ENCODE peak calls at places on chromosomes 1 and 21, in eight cellular contexts. I is dorsolateral prefrontal cortex, M is astrocyte of the cerebellum, X is heart left ventricle, D is endothelial cell of umbilical vein, R is mucosa of descending colon, B is heart right ventricle, S is GM12865. P is an unnamed sample.

GRCh38 chr1:154019280-154019679 is 28.7 kb downstream of the RPS27 start:
- DNase-seq in I (no peak), M (no peak), X (no peak), D (no peak), R (no peak), B (no peak), S (no peak), P (no peak)

GRCh38 chr1:63794927-63795326 is 21.1 kb downstream of the ROR1 start:
- DNase-seq in I (no peak), M (peak), X (no peak), D (no peak), R (no peak), B (no peak), S (no peak), P (no peak)

GRCh38 chr1:24903011-24903461 is 27.0 kb downstream of the RUNX3 start:
- DNase-seq in I (no peak), M (no peak), X (no peak), D (no peak), R (no peak), B (no peak), S (peak), P (no peak)

GRCh38 chr1:44268054-44268453 is 54.8 kb downstream of the DMAP1 start:
- DNase-seq in I (no peak), M (no peak), X (no peak), D (no peak), R (no peak), B (no peak), S (no peak), P (no peak)

GRCh38 chr1:192626366-192627179 is 9.4 kb upstream of the RGS13 start:
- DNase-seq in I (no peak), M (no peak), X (no peak), D (no peak), R (no peak), B (no peak), S (peak), P (peak)

GRCh38 chr1:180500689-180501088 is 1.7 kb downstream of the ACBD6 start:
- DNase-seq in I (no peak), M (no peak), X (no peak), D (no peak), R (no peak), B (no peak), S (no peak), P (no peak)

GRCh38 chr1:156082111-156083091 is at the start of gene MEX3A:
- DNase-seq in I (peak), M (no peak), X (peak), D (peak), R (peak), B (peak), S (peak), P (no peak)

GRCh38 chr1:98702976-98703375 is 41.5 kb downstream of the SNX7 start:
- DNase-seq in I (no peak), M (no peak), X (no peak), D (no peak), R (no peak), B (no peak), S (no peak), P (no peak)

GRCh38 chr21:25967566-25968438 is 202.8 kb downstream of the APP start:
- DNase-seq in I (no peak), M (no peak), X (no peak), D (peak), R (no peak), B (no peak), S (peak), P (peak)

GRCh38 chr1:225409051-225409450 is 18.8 kb downstream of the LBR start:
- DNase-seq in I (no peak), M (no peak), X (no peak), D (no peak), R (no peak), B (no peak), S (no peak), P (no peak)

GRCh38 chr1:34688358-34688757 is 66.5 kb upstream of the GJB5 start:
- DNase-seq in I (no peak), M (no peak), X (no peak), D (no peak), R (peak), B (no peak), S (no peak), P (no peak)

GRCh38 chr1:215617979-215618378 is 50.9 kb downstream of the KCTD3 start:
- DNase-seq in I (no peak), M (no peak), X (no peak), D (peak), R (no peak), B (no peak), S (peak), P (no peak)

DNA sequence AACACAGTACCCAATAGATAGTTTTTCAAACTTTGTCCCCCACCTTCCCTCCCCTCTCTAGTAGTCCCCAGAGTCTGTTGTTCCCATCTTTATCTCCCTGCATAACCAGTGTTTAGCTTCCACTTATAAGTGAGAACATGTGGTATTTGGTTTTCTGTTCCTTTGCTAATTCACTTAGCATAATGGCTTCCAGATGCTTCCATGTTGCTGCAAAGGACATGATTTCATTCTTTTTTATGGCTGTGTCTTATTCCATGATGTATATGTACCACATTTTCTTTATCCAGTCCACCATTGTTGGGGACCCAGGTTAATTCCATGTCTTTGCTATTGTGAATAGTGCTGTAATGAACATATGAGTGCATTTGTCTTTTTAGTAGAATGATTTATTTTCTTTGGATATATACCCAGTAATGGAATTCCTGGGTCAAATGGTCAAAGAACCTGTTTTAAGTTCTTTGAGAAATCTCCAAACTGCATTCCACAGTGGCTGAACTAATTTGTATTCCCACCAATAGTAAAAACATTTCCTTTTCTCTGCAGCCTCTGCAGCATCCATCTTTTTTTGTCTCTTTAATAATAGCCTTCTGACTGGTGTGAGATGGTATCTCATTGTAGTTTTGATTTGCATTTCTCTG is 126.0 kb downstream of the AK5 start:
- DNase-seq in I (no peak), M (peak), X (no peak), D (peak), R (no peak), B (no peak), S (no peak), P (no peak)
- TF ChIP-seq CTCF in I (no peak), M (no peak), X (no peak), D (no peak), R (no peak), B (no peak), S (no peak), P (no peak)

GRCh38 chr1:21931171-21932093 is 5.7 kb downstream of the HSPG2 start:
- DNase-seq in I (no peak), M (peak), X (peak), D (peak), R (peak), B (no peak), S (no peak), P (no peak)
- H3K4me3 ChIP-seq in I (no peak), M (no peak), X (peak), D (peak), R (no peak), B (peak), S (no peak), P (no peak)

DNA sequence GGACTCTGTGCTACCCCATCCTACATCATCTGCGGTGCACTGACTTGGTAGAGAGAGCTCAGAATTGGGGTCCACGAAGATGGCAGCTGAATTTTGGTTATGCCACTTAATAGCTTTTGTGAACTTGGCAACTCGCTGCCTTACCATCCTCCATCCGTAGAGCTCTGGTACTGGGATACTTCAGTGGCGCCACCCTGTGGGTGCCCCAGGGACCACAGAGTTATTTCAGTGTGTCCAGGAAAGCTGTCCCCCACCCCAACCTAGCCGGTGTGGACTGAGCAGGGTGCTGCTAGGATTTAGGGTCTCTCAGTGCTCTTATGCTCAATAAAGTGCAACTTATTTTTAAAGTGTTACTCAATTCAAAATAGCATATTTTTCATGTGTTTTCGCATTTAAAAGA is 9.0 kb upstream of the USF1 start:
- DNase-seq in I (no peak), M (no peak), X (no peak), D (no peak), R (no peak), B (no peak), S (no peak), P (no peak)
- TF ChIP-seq CTCF in I (no peak), M (no peak), X (no peak), D (no peak), R (no peak), B (peak), S (no peak), P (no peak)

GRCh38 chr1:45348609-45348965 is 8.3 kb upstream of the MUTYH start:
- DNase-seq in I (no peak), M (no peak), X (no peak), D (no peak), R (no peak), B (no peak), S (no peak), P (no peak)

GRCh38 chr1:45345014-45345413 is 4.8 kb upstream of the MUTYH start:
- DNase-seq in I (no peak), M (no peak), X (no peak), D (no peak), R (no peak), B (no peak), S (no peak), P (no peak)

GRCh38 chr1:45348966-45349677 is 8.9 kb upstream of the MUTYH start:
- DNase-seq in I (peak), M (no peak), X (no peak), D (no peak), R (no peak), B (peak), S (no peak), P (no peak)

GRCh38 chr1:45346473-45346872 is 6.2 kb upstream of the MUTYH start:
- DNase-seq in I (no peak), M (no peak), X (no peak), D (no peak), R (no peak), B (no peak), S (no peak), P (no peak)

GRCh38 chr1:45348020-45348419 is 7.8 kb upstream of the MUTYH start:
- DNase-seq in I (no peak), M (no peak), X (no peak), D (no peak), R (no peak), B (no peak), S (no peak), P (no peak)
- H3K4me3 ChIP-seq in I (no peak), M (no peak), X (no peak), D (no peak), R (no peak), B (no peak), S (no peak), P (no peak)

DNA sequence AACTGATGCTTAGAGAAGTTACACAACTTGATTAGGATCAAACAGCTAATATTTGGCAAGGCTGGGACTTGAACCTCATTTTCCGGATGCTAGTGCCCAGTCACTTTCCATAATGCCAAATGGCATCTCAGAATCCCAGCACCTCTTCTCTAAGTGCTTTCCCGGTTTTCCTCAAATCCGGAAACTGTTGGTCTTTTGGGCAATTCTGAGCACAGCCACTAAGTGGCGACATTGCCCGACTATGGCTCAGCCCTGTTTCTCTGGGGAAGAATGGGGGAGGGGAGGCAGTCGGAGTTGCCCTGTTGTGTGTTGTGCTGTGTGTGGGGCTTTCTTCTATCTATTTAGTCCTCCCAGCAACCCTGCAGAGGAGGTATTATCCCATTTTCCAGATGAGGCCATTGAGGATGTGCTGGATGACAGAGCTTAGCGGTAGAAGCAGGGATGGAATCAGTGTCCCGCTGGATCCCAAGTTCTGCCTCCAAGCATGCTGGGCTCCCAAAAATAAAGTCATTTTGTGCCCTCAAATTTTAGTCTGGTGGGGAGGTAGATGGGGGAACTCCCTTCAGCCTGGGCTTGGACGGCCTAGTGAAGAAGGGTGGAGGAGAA is 175.0 kb downstream of the FCRL5 start:
- DNase-seq in I (no peak), M (no peak), X (no peak), D (peak), R (no peak), B (no peak), S (peak), P (no peak)
- TF ChIP-seq CTCF in I (peak), M (peak), X (peak), D (peak), R (peak), B (peak), S (peak), P (peak)

GRCh38 chr1:174875306-174875705 is 124.4 kb upstream of the CACYBP start:
- DNase-seq in I (no peak), M (no peak), X (no peak), D (no peak), R (peak), B (no peak), S (peak), P (no peak)
- H3K4me3 ChIP-seq in I (peak), M (no peak), X (no peak), D (no peak), R (no peak), B (no peak), S (peak), P (no peak)

DNA sequence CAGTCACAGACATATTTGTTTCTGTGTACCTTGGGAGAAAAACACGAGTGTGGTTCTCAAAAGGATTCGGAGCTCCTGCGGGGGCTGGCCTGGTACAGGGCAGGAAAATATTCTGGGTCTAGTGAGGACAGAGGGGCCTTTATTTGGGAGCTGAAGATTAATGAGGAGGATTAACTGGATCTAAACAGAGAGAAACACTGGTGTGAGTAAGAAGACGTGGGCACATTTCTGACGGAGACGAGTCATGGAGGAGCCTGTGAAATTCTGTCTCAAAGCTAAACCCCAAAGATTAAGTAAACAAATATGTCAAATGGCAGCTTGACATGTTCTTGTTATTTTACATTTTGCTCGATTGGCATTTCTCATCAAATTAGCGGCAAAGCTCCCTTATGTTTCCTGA is 12.7 kb downstream of the PROK1 start:
- DNase-seq in I (no peak), M (no peak), X (no peak), D (no peak), R (no peak), B (no peak), S (no peak), P (no peak)
- TF ChIP-seq CTCF in I (no peak), M (no peak), X (no peak), D (no peak), R (no peak), B (no peak), S (no peak), P (no peak)

DNA sequence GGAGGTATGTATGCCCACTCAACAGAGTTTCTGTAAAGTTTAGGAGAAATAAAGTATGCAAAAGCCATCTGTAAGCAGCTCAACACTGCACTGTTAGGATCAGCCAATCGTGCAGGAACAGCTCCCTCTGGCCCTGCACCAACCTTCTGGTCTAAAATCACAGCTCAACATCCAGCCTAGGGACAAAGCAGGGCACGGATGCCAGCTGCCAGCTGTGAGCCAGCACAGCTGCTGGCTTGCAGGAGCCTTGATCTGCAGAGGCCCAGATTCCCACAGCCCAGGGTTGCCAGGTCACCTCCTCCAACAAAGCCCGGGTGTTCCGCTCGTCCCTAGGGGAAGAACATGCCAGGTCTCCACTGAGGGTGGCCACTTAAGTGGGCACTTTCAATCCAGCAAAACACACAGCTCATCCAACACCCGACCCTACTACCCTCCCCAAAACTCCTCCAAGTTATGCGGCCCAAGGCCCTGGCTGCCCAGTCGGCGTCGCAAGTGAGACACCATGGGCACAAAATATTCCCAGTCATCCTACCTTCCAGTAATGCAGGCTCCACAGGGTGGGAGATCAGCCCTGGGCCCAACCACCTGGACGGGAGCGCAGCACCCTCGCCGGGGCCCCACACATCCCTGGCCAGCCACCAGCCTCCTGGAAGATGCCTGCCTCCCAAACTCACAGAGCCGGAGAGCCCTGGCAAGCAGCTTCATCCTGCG is 8.4 kb downstream of the ACOT7 start:
- DNase-seq in I (peak), M (no peak), X (no peak), D (no peak), R (peak), B (no peak), S (no peak), P (no peak)
- H3K4me3 ChIP-seq in I (peak), M (peak), X (no peak), D (no peak), R (no peak), B (no peak), S (no peak), P (no peak)

DNA sequence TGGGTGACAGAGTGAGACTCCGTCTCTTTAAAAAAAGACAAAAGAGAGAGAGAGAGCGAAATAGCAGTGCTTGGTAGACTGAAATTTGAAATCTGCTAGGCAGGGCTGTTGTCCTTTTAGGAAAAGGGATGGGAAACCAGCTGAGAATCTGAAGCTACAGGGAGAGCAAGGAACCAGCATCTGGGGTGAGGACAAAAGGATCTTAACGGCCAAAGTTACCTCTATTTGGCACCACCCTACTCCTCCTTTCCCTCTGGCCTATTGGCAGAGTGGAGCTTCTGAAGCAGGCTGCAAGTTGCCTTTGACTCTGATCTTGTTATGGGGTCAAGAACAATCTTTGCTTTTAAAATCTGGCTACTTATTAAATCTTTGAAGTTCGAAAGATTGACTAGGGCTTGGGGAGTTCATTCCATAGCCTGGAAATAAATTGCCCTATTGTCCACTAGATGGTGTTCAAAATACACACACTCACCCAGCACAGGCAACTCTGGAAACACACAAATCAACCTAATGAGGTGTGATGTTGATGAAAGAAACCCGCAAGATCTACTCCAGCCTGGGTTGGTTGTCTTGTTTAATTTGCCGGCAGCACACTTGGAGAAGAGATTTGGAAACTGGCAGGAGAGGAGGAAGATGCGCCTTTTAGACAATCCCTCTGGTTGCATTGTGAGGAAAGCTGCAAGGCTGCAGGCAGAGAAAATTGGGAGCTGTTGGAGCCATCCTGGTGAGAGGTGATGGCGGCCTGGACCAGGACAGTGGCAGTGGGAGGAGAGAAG is 16.5 kb upstream of the PARP1 start:
- DNase-seq in I (peak), M (peak), X (no peak), D (peak), R (no peak), B (no peak), S (peak), P (no peak)
- TF ChIP-seq CTCF in I (peak), M (peak), X (peak), D (peak), R (no peak), B (peak), S (peak), P (peak)

GRCh38 chr1:168439451-168440375 is 104.1 kb downstream of the XCL2 start:
- DNase-seq in I (peak), M (peak), X (peak), D (peak), R (no peak), B (peak), S (peak), P (peak)
- H3K4me3 ChIP-seq in I (peak), M (no peak), X (peak), D (no peak), R (no peak), B (peak), S (no peak), P (peak)

P was measured in HL-60.